ENCODE peak calls at places on chromosomes 12 and 14, in four cellular contexts. One of them, this sample, is unnamed.

GRCh38 chr12:123996581-123996980 is 23.6 kb downstream of the ZNF664 start:
- DNase-seq in H1: no peak
- DNase-seq in left ventricle myocardium inferior: no peak
- DNase-seq in AG09309: no peak
- DNase-seq in this sample: no peak

GRCh38 chr12:43758247-43758727 is 303 bp downstream of the PUS7L start:
- DNase-seq in H1: peak
- DNase-seq in AG09309: no peak
- DNase-seq in left ventricle myocardium inferior: no peak
- DNase-seq in this sample: peak

GRCh38 chr12:79006306-79006705 is 141.7 kb downstream of the SYT1 start:
- DNase-seq in AG09309: no peak
- DNase-seq in H1: no peak
- DNase-seq in left ventricle myocardium inferior: no peak
- DNase-seq in this sample: peak

GRCh38 chr14:90641111-90642010 is 174.9 kb downstream of the TTC7B start:
- DNase-seq in AG09309: no peak
- DNase-seq in H1: no peak
- DNase-seq in left ventricle myocardium inferior: no peak
- DNase-seq in this sample: no peak

GRCh38 chr12:76259660-76260389 is 88.4 kb downstream of the BBS10 start:
- DNase-seq in AG09309: peak
- DNase-seq in left ventricle myocardium inferior: no peak
- DNase-seq in H1: no peak
- DNase-seq in this sample: peak

GRCh38 chr14:104135121-104135903 is 3.1 kb upstream of the KIF26A start:
- DNase-seq in AG09309: no peak
- DNase-seq in left ventricle myocardium inferior: peak
- DNase-seq in H1: peak
- DNase-seq in this sample: peak

GRCh38 chr12:24608637-24609285 is 340.1 kb downstream of the BCAT1 start:
- DNase-seq in left ventricle myocardium inferior: no peak
- DNase-seq in AG09309: no peak
- DNase-seq in H1: no peak
- DNase-seq in this sample: peak

GRCh38 chr12:40672650-40673319 is 19.5 kb upstream of the CNTN1 start:
- DNase-seq in AG09309: no peak
- DNase-seq in H1: no peak
- DNase-seq in left ventricle myocardium inferior: no peak
- DNase-seq in this sample: no peak

GRCh38 chr12:22116376-22116775 is 70.4 kb downstream of the CMAS start:
- DNase-seq in H1: no peak
- DNase-seq in left ventricle myocardium inferior: no peak
- DNase-seq in AG09309: no peak
- DNase-seq in this sample: no peak

GRCh38 chr12:122023339-122024131 is 1.9 kb downstream of the BCL7A start:
- DNase-seq in AG09309: peak
- DNase-seq in H1: peak
- DNase-seq in left ventricle myocardium inferior: peak
- DNase-seq in this sample: peak

GRCh38 chr12:1716215-1716862 is 25.5 kb downstream of the ADIPOR2 start:
- DNase-seq in H1: no peak
- DNase-seq in left ventricle myocardium inferior: no peak
- DNase-seq in AG09309: no peak
- DNase-seq in this sample: no peak

GRCh38 chr12:61367281-61367785 is 892.9 kb upstream of the USP15 start:
- DNase-seq in AG09309: no peak
- DNase-seq in H1: no peak
- DNase-seq in left ventricle myocardium inferior: no peak
- DNase-seq in this sample: no peak

GRCh38 chr12:66044731-66045130 is 85.8 kb downstream of the LLPH start:
- DNase-seq in left ventricle myocardium inferior: no peak
- DNase-seq in AG09309: no peak
- DNase-seq in H1: no peak
- DNase-seq in this sample: peak

GRCh38 chr12:79555006-79555925 is 135.5 kb downstream of the PAWR start:
- DNase-seq in left ventricle myocardium inferior: no peak
- DNase-seq in AG09309: peak
- DNase-seq in H1: no peak
- DNase-seq in this sample: peak

GRCh38 chr14:97217094-97217885 is 420.1 kb downstream of the VRK1 start:
- DNase-seq in H1: no peak
- DNase-seq in left ventricle myocardium inferior: no peak
- DNase-seq in AG09309: no peak
- DNase-seq in this sample: no peak

GRCh38 chr12:112906712-112907414 is at the start of gene OAS1:
- DNase-seq in H1: no peak
- DNase-seq in left ventricle myocardium inferior: no peak
- DNase-seq in AG09309: no peak
- DNase-seq in this sample: peak

GRCh38 chr12:119989619-119990381 is 764 bp downstream of the BICDL1 start:
- DNase-seq in left ventricle myocardium inferior: peak
- DNase-seq in AG09309: peak
- DNase-seq in H1: peak
- DNase-seq in this sample: peak

GRCh38 chr12:5166976-5167375 is 123.3 kb downstream of the KCNA5 start:
- DNase-seq in AG09309: peak
- DNase-seq in left ventricle myocardium inferior: no peak
- DNase-seq in H1: no peak
- DNase-seq in this sample: peak

GRCh38 chr12:50822082-50822481 is 20.6 kb upstream of the TMPRSS12 start:
- DNase-seq in AG09309: no peak
- DNase-seq in left ventricle myocardium inferior: no peak
- DNase-seq in H1: no peak
- DNase-seq in this sample: no peak

GRCh38 chr12:110343921-110344555 is 59.5 kb downstream of the ANAPC7 start:
- DNase-seq in left ventricle myocardium inferior: no peak
- DNase-seq in AG09309: no peak
- DNase-seq in H1: no peak
- DNase-seq in this sample: no peak

GRCh38 chr14:57983235-57983634 is 117.3 kb upstream of the SLC35F4 start:
- DNase-seq in AG09309: no peak
- DNase-seq in H1: no peak
- DNase-seq in left ventricle myocardium inferior: no peak
- DNase-seq in this sample: no peak

GRCh38 chr12:49890096-49890461 is 13.6 kb downstream of the FAIM2 start:
- DNase-seq in H1: no peak
- DNase-seq in left ventricle myocardium inferior: no peak
- DNase-seq in AG09309: no peak
- DNase-seq in this sample: no peak

GRCh38 chr12:53499261-53500118 is at the start of gene MAP3K12:
- DNase-seq in H1: peak
- DNase-seq in AG09309: no peak
- DNase-seq in left ventricle myocardium inferior: peak
- DNase-seq in this sample: peak

GRCh38 chr12:127620956-127621355 is 646.0 kb upstream of the TMEM132C start:
- DNase-seq in H1: no peak
- DNase-seq in AG09309: no peak
- DNase-seq in left ventricle myocardium inferior: no peak
- DNase-seq in this sample: no peak

GRCh38 chr14:91369628-91370445 is 47.8 kb downstream of the CCDC88C start:
- DNase-seq in H1: no peak
- DNase-seq in AG09309: no peak
- DNase-seq in left ventricle myocardium inferior: no peak
- DNase-seq in this sample: no peak

GRCh38 chr12:103966736-103967135 is 1.1 kb downstream of the TDG start:
- DNase-seq in AG09309: no peak
- DNase-seq in left ventricle myocardium inferior: no peak
- DNase-seq in H1: no peak
- DNase-seq in this sample: no peak

GRCh38 chr12:50778663-50779590 is 15.0 kb downstream of the ATF1 start:
- DNase-seq in H1: no peak
- DNase-seq in AG09309: no peak
- DNase-seq in left ventricle myocardium inferior: no peak
- DNase-seq in this sample: no peak

GRCh38 chr12:88904705-88905104 is 324.4 kb upstream of the KITLG start:
- DNase-seq in left ventricle myocardium inferior: no peak
- DNase-seq in AG09309: no peak
- DNase-seq in H1: no peak
- DNase-seq in this sample: no peak

GRCh38 chr14:79605863-79606262 is 605.4 kb downstream of the DIO2 start:
- DNase-seq in AG09309: no peak
- DNase-seq in H1: no peak
- DNase-seq in left ventricle myocardium inferior: no peak
- DNase-seq in this sample: no peak

GRCh38 chr14:37186865-37187264 is 10.9 kb upstream of the MIPOL1 start:
- DNase-seq in H1: no peak
- DNase-seq in left ventricle myocardium inferior: no peak
- DNase-seq in AG09309: no peak
- DNase-seq in this sample: no peak

GRCh38 chr14:61388976-61389576 is 67.7 kb downstream of the PRKCH start:
- DNase-seq in H1: no peak
- DNase-seq in left ventricle myocardium inferior: no peak
- DNase-seq in AG09309: no peak
- DNase-seq in this sample: peak

GRCh38 chr12:6267007-6267721 is 43.3 kb upstream of the PLEKHG6 start:
- DNase-seq in H1: no peak
- DNase-seq in AG09309: peak
- DNase-seq in left ventricle myocardium inferior: no peak
- DNase-seq in this sample: peak

GRCh38 chr14:92668266-92668973 is 80.0 kb downstream of the LGMN start:
- DNase-seq in AG09309: no peak
- DNase-seq in left ventricle myocardium inferior: no peak
- DNase-seq in H1: no peak
- DNase-seq in this sample: no peak

GRCh38 chr14:74257078-74257987 is 18.1 kb downstream of the VSX2 start:
- DNase-seq in left ventricle myocardium inferior: peak
- DNase-seq in H1: peak
- DNase-seq in AG09309: no peak
- DNase-seq in this sample: peak

GRCh38 chr12:19707948-19708409 is 268.7 kb downstream of the AEBP2 start:
- DNase-seq in AG09309: no peak
- DNase-seq in H1: no peak
- DNase-seq in left ventricle myocardium inferior: no peak
- DNase-seq in this sample: peak

GRCh38 chr12:105331805-105332251 is 1.3 kb downstream of the C12orf75 start:
- DNase-seq in AG09309: no peak
- DNase-seq in H1: no peak
- DNase-seq in left ventricle myocardium inferior: no peak
- DNase-seq in this sample: no peak

GRCh38 chr12:63525831-63526230 is 142.5 kb downstream of the DPY19L2 start:
- DNase-seq in left ventricle myocardium inferior: no peak
- DNase-seq in AG09309: no peak
- DNase-seq in H1: no peak
- DNase-seq in this sample: no peak
- H3K4me3 ChIP-seq in left ventricle myocardium inferior: no peak
- H3K4me3 ChIP-seq in AG09309: no peak
- H3K4me3 ChIP-seq in H1: no peak
- H3K4me3 ChIP-seq in this sample: no peak

GRCh38 chr12:91651728-91652127 is 469.1 kb upstream of the DCN start:
- DNase-seq in H1: no peak
- DNase-seq in left ventricle myocardium inferior: no peak
- DNase-seq in AG09309: no peak
- DNase-seq in this sample: no peak

GRCh38 chr12:91654087-91654486 is 471.5 kb upstream of the DCN start:
- DNase-seq in left ventricle myocardium inferior: no peak
- DNase-seq in AG09309: no peak
- DNase-seq in H1: no peak
- DNase-seq in this sample: no peak

GRCh38 chr12:91662021-91662420 is 479.4 kb upstream of the DCN start:
- DNase-seq in H1: no peak
- DNase-seq in AG09309: no peak
- DNase-seq in left ventricle myocardium inferior: no peak
- DNase-seq in this sample: peak

DNA sequence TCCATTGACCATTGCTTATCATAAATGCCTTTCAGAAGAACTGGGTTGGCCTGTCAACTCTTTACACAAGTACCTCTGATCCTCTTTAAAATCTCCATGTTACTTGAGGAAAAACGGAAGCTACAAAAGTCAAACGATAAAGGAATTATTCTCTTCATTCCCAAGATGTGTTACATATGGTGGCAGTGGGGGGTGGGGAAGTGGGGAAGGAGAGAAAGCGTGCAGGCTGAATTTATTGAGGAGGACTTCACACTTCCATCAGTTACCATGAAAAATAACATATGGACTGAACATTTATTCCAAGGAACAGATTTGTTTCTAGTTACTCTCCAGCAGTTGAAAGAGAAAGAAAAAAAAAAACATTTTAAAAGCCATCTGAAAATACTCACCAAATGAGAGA is 474.4 kb upstream of the DCN start:
- DNase-seq in H1: no peak
- DNase-seq in left ventricle myocardium inferior: no peak
- DNase-seq in AG09309: no peak
- DNase-seq in this sample: no peak
- TF ChIP-seq CTCF in H1: no peak
- TF ChIP-seq CTCF in left ventricle myocardium inferior: no peak
- TF ChIP-seq CTCF in AG09309: no peak
- TF ChIP-seq CTCF in this sample: no peak

GRCh38 chr12:114400925-114401324 is 5.0 kb downstream of the TBX5 start:
- DNase-seq in AG09309: peak
- DNase-seq in left ventricle myocardium inferior: peak
- DNase-seq in H1: no peak
- DNase-seq in this sample: peak
- H3K4me3 ChIP-seq in AG09309: peak
- H3K4me3 ChIP-seq in left ventricle myocardium inferior: peak
- H3K4me3 ChIP-seq in H1: peak
- H3K4me3 ChIP-seq in this sample: no peak

GRCh38 chr12:11667159-11667558 is 17.7 kb downstream of the ETV6 start:
- DNase-seq in H1: no peak
- DNase-seq in left ventricle myocardium inferior: no peak
- DNase-seq in AG09309: no peak
- DNase-seq in this sample: no peak
- TF ChIP-seq CTCF in H1: no peak
- TF ChIP-seq CTCF in left ventricle myocardium inferior: no peak
- TF ChIP-seq CTCF in AG09309: no peak
- TF ChIP-seq CTCF in this sample: no peak